ENCODE peak calls at places on chromosomes 16 and 17, in five cellular contexts. P is Peyer's patch, B is fibroblast of villous mesenchyme, O is dorsolateral prefrontal cortex, N is cardiac muscle cell. G is an unnamed sample.

GRCh38 chr17:79003661-79004411 is 5.7 kb downstream of the CANT1 start:
- DNase-seq in P (no peak), B (no peak), O (no peak), N (no peak), G (no peak)

GRCh38 chr17:43967251-43967875 is 13.6 kb upstream of the PYY start:
- DNase-seq in P (no peak), B (no peak), O (no peak), N (no peak), G (no peak)

GRCh38 chr17:7217113-7217987 is 2.3 kb downstream of the DLG4 start:
- DNase-seq in P (no peak), B (peak), O (peak), N (peak), G (peak)

GRCh38 chr17:48054238-48055185 is 6.4 kb downstream of the NFE2L1 start:
- DNase-seq in P (no peak), B (peak), O (peak), N (peak), G (peak)

GRCh38 chr16:56195151-56195550 is 3.9 kb downstream of the GNAO1 start:
- DNase-seq in P (no peak), B (no peak), O (peak), N (no peak), G (no peak)

GRCh38 chr17:1577657-1578428 is 15.3 kb upstream of the PITPNA start:
- DNase-seq in P (no peak), B (no peak), O (no peak), N (no peak), G (no peak)

GRCh38 chr16:62225675-62226074 is 189.4 kb upstream of the CDH8 start:
- DNase-seq in P (peak), B (no peak), O (peak), N (peak), G (no peak)

GRCh38 chr16:3594316-3595109 is 16.9 kb downstream of the SLX4 start:
- DNase-seq in P (no peak), B (no peak), O (no peak), N (no peak), G (no peak)

GRCh38 chr16:58654456-58655214 is 25.0 kb upstream of the CNOT1 start:
- DNase-seq in P (no peak), B (no peak), O (no peak), N (no peak), G (no peak)

GRCh38 chr16:60087530-60087929 is 1353.4 kb upstream of the GOT2 start:
- DNase-seq in P (no peak), B (no peak), O (no peak), N (no peak), G (no peak)

GRCh38 chr16:15775663-15776304 is 81.0 kb downstream of the MYH11 start:
- DNase-seq in P (no peak), B (no peak), O (no peak), N (peak), G (peak)

GRCh38 chr17:83173997-83174858 is 94.8 kb downstream of the METRNL start:
- DNase-seq in P (peak), B (peak), O (no peak), N (peak), G (peak)

GRCh38 chr17:30372755-30373154 is 6.0 kb upstream of the CPD start:
- DNase-seq in P (no peak), B (no peak), O (no peak), N (no peak), G (no peak)

DNA sequence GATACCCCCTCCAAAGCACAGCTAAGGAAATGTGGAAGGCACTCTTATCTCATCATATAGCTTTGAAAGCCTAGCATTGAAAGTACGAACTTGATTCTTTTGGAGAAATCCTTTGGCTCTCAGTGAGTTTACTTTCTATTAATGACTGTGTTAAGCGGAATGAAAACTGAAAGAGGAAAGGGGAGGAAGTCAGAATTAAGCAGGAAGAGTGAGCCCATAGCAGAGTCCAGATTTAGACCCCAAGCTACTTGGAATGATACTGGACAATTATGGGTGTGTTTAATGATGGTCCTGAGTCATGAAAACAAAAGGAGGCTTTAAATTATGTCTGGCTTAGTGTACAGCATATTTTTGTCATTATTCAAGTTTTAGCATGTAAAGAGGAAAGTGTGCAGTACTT is 42.2 kb downstream of the TENT4B start:
- DNase-seq in P (no peak), B (peak), O (no peak), N (peak), G (peak)
- H3K4me3 ChIP-seq in P (no peak), B (peak), O (no peak), N (no peak), G (no peak)

DNA sequence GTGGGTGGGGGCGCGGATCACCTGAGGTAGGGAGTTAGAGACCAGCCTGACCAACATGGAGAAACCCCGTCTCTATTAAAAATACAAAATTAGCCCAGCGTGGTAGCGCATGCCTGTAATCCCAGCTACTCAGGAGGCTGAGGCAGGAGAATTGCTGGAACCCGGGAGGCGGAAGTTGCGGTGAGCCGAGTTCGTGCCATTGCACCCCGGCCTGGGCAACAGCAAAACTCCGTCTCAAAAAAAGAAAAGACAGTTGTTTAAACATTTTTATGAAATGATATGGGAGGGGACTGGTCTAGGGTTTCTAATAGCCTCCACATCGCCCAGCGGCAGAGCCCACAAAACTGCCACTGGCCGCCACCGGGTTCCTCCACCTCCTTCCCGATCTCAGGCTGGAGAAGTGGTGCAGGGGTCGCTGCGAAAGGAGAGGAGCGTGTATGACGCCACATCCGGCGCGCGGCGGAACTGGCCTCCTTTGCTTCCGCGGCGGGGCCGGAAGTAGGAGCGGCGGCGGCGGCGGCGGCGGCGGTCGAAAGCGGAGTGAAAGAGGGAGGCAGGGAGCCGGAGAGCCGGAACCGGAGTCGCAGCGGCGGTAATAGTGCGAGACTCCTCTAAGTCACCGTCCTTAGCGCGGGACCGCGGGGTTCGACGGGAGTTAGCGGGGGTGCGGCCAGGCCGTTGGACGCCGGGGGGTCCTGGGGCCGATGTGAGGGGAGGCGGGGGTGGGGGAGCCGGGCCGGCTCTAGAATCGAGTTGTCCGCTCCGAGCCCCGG is at the start of gene PPP4C:
- DNase-seq in P (peak), B (peak), O (peak), N (peak), G (peak)
- TF ChIP-seq CTCF in P (peak), B (peak), O (peak), N (peak), G (peak)

GRCh38 chr17:37888881-37889280 is 35.3 kb upstream of the TBC1D3K start:
- DNase-seq in P (no peak), B (no peak), O (no peak), N (no peak), G (no peak)

GRCh38 chr17:37885136-37885535 is 39.1 kb upstream of the TBC1D3K start:
- DNase-seq in P (no peak), B (no peak), O (no peak), N (no peak), G (no peak)

DNA sequence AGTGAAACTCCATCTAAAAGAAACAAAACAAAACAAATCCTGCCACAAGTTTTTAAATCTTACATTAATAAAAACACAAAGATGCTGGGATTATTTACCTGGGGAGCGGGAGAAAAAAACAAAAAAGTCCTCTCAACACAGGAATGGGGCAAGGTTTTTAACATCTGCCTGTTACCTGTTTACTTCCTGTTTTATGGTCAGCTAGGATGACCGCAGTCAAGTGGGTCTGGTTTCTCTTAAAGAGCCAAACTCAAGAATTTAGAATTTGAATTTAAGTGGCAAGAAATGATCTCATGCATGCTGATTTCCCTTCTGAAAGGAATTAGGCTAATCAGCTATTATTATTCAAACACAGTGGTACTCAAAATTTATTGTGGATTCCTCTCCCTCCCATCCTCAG is 39.7 kb upstream of the TBC1D3K start:
- DNase-seq in P (no peak), B (no peak), O (no peak), N (no peak), G (no peak)
- H3K4me3 ChIP-seq in P (no peak), B (no peak), O (no peak), N (no peak), G (no peak)

GRCh38 chr17:10879110-10879509 is 41.2 kb upstream of the PIRT start:
- DNase-seq in P (no peak), B (no peak), O (peak), N (peak), G (no peak)
- TF ChIP-seq CTCF in P (no peak), B (no peak), O (peak), N (peak), G (no peak)

DNA sequence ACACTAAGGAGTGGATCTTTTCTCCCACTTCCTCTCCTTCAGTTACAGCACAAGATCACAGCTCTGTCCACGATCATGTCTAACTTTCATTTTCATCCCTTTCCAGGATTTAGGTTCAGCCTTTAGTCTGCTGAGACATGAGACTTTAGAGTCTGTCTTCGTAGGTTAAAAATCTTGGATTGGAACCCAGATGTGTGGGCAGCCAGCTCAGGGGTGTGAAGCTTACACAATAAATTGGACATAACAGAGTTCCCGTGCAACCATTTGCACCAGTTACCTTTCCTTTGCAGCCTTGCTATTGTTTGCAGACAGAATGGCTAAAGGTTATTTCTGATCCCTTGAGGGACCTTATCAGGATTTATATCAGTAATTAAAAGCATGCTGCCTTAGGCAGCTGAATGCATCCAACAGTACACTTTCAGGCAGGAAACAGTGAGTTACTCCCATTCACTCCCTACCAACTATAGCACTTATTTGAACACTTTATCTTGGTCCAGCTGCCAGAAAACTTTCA is 87.4 kb downstream of the TMEM100 start:
- DNase-seq in P (no peak), B (peak), O (peak), N (peak), G (peak)
- H3K4me3 ChIP-seq in P (peak), B (peak), O (no peak), N (no peak), G (peak)

GRCh38 chr17:61584266-61584665 is 6.8 kb downstream of the NACA2 start:
- DNase-seq in P (no peak), B (no peak), O (no peak), N (no peak), G (no peak)

GRCh38 chr17:61583660-61584264 is 7.3 kb downstream of the NACA2 start:
- DNase-seq in P (no peak), B (no peak), O (no peak), N (no peak), G (no peak)

GRCh38 chr17:61581611-61582349 is 9.2 kb downstream of the NACA2 start:
- DNase-seq in P (no peak), B (no peak), O (no peak), N (no peak), G (no peak)

GRCh38 chr17:61582593-61582992 is 8.4 kb downstream of the NACA2 start:
- DNase-seq in P (no peak), B (no peak), O (no peak), N (no peak), G (no peak)

GRCh38 chr17:61583242-61583641 is 7.8 kb downstream of the NACA2 start:
- DNase-seq in P (no peak), B (peak), O (no peak), N (peak), G (peak)
- TF ChIP-seq CTCF in P (peak), B (peak), O (no peak), N (peak), G (peak)

GRCh38 chr17:58156839-58157803 is 8.9 kb downstream of the OR4D1 start:
- DNase-seq in P (no peak), B (peak), O (peak), N (peak), G (no peak)
- H3K4me3 ChIP-seq in P (peak), B (peak), O (peak), N (peak), G (peak)

GRCh38 chr17:5794881-5795486 is 210.7 kb upstream of the NLRP1 start:
- DNase-seq in P (no peak), B (no peak), O (no peak), N (no peak), G (no peak)

GRCh38 chr17:5797447-5797846 is 213.1 kb upstream of the NLRP1 start:
- DNase-seq in P (no peak), B (no peak), O (no peak), N (no peak), G (no peak)

GRCh38 chr17:5793899-5794298 is 209.6 kb upstream of the NLRP1 start:
- DNase-seq in P (no peak), B (peak), O (no peak), N (no peak), G (no peak)

GRCh38 chr17:5789443-5789842 is 205.1 kb upstream of the NLRP1 start:
- DNase-seq in P (no peak), B (no peak), O (no peak), N (no peak), G (no peak)

GRCh38 chr17:5793157-5793556 is 208.8 kb upstream of the NLRP1 start:
- DNase-seq in P (no peak), B (no peak), O (no peak), N (no peak), G (no peak)
- TF ChIP-seq CTCF in P (no peak), B (no peak), O (no peak), N (no peak), G (peak)

GRCh38 chr17:71938340-71939010 is 182.3 kb upstream of the SOX9 start:
- DNase-seq in P (no peak), B (no peak), O (no peak), N (no peak), G (no peak)

GRCh38 chr17:71937914-71938313 is 182.9 kb upstream of the SOX9 start:
- DNase-seq in P (no peak), B (peak), O (no peak), N (no peak), G (no peak)

GRCh38 chr17:71934520-71934919 is 186.3 kb upstream of the SOX9 start:
- DNase-seq in P (no peak), B (no peak), O (no peak), N (no peak), G (no peak)

GRCh38 chr17:71933306-71933705 is 187.5 kb upstream of the SOX9 start:
- DNase-seq in P (no peak), B (no peak), O (no peak), N (no peak), G (no peak)

DNA sequence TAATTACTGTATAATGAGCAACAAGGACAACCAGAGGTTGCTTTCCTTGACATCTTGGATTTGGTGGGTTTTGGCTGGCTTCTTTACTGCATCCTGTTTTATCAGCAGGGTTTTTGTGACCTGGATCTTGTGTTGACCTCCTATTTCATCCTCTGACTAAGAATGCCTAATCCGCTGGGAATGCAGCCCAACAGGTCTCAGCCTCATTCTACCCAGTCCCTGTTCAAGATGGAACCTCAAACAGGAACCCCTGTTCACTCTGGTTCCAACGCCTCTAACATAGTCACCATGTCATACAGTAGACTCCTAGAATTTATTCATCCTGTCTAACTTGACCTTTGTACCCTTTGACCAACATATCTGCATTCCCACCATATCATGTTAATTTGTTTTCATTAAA is 183.8 kb upstream of the SOX9 start:
- DNase-seq in P (no peak), B (no peak), O (no peak), N (no peak), G (no peak)
- H3K4me3 ChIP-seq in P (no peak), B (no peak), O (no peak), N (no peak), G (no peak)